ENCODE peak calls at places on chromosomes 7 and 10, in seven cellular contexts. One of them, this sample, is unnamed.

GRCh38 chr10:118062798-118063238 is 16.1 kb upstream of the RAB11FIP2 start:
- DNase-seq in stimulated activated CD8-positive, alpha-beta memory T cell treated with anti-CD3 and anti-CD28 coated beads, Interleukin-2, amount 100 ng/mL, for 1 hour: no peak
- DNase-seq in T follicular helper cell: no peak
- DNase-seq in brain microvascular endothelial cell: no peak
- DNase-seq in HAP-1: no peak
- DNase-seq in globus pallidus: no peak
- DNase-seq in heart right ventricle: no peak
- DNase-seq in this sample: no peak

GRCh38 chr10:81541517-81541916 is 333.5 kb upstream of the NRG3 start:
- DNase-seq in stimulated activated CD8-positive, alpha-beta memory T cell treated with anti-CD3 and anti-CD28 coated beads, Interleukin-2, amount 100 ng/mL, for 1 hour: no peak
- DNase-seq in T follicular helper cell: no peak
- DNase-seq in brain microvascular endothelial cell: no peak
- DNase-seq in HAP-1: no peak
- DNase-seq in globus pallidus: no peak
- DNase-seq in heart right ventricle: no peak
- DNase-seq in this sample: no peak

GRCh38 chr10:10499839-10500238 is 517.8 kb upstream of the CELF2 start:
- DNase-seq in stimulated activated CD8-positive, alpha-beta memory T cell treated with anti-CD3 and anti-CD28 coated beads, Interleukin-2, amount 100 ng/mL, for 1 hour: no peak
- DNase-seq in T follicular helper cell: no peak
- DNase-seq in brain microvascular endothelial cell: peak
- DNase-seq in HAP-1: no peak
- DNase-seq in globus pallidus: no peak
- DNase-seq in heart right ventricle: no peak
- DNase-seq in this sample: peak

GRCh38 chr10:73060173-73060572 is 36.5 kb downstream of the P4HA1 start:
- DNase-seq in stimulated activated CD8-positive, alpha-beta memory T cell treated with anti-CD3 and anti-CD28 coated beads, Interleukin-2, amount 100 ng/mL, for 1 hour: no peak
- DNase-seq in T follicular helper cell: no peak
- DNase-seq in brain microvascular endothelial cell: no peak
- DNase-seq in HAP-1: no peak
- DNase-seq in globus pallidus: no peak
- DNase-seq in heart right ventricle: no peak
- DNase-seq in this sample: no peak

GRCh38 chr7:29131678-29132077 is 14.7 kb downstream of the CPVL start:
- DNase-seq in stimulated activated CD8-positive, alpha-beta memory T cell treated with anti-CD3 and anti-CD28 coated beads, Interleukin-2, amount 100 ng/mL, for 1 hour: no peak
- DNase-seq in T follicular helper cell: no peak
- DNase-seq in brain microvascular endothelial cell: no peak
- DNase-seq in HAP-1: no peak
- DNase-seq in globus pallidus: no peak
- DNase-seq in heart right ventricle: no peak
- DNase-seq in this sample: no peak

GRCh38 chr7:85065888-85066485 is 120.9 kb downstream of the SEMA3D start:
- DNase-seq in stimulated activated CD8-positive, alpha-beta memory T cell treated with anti-CD3 and anti-CD28 coated beads, Interleukin-2, amount 100 ng/mL, for 1 hour: no peak
- DNase-seq in T follicular helper cell: no peak
- DNase-seq in brain microvascular endothelial cell: no peak
- DNase-seq in HAP-1: no peak
- DNase-seq in globus pallidus: no peak
- DNase-seq in heart right ventricle: no peak
- DNase-seq in this sample: no peak

GRCh38 chr7:157021893-157022680 is 11.6 kb upstream of the MNX1 start:
- DNase-seq in stimulated activated CD8-positive, alpha-beta memory T cell treated with anti-CD3 and anti-CD28 coated beads, Interleukin-2, amount 100 ng/mL, for 1 hour: no peak
- DNase-seq in T follicular helper cell: no peak
- DNase-seq in brain microvascular endothelial cell: no peak
- DNase-seq in HAP-1: no peak
- DNase-seq in globus pallidus: no peak
- DNase-seq in heart right ventricle: no peak
- DNase-seq in this sample: no peak

GRCh38 chr10:3779146-3779707 is 5.8 kb downstream of the KLF6 start:
- DNase-seq in stimulated activated CD8-positive, alpha-beta memory T cell treated with anti-CD3 and anti-CD28 coated beads, Interleukin-2, amount 100 ng/mL, for 1 hour: no peak
- DNase-seq in T follicular helper cell: no peak
- DNase-seq in brain microvascular endothelial cell: peak
- DNase-seq in HAP-1: no peak
- DNase-seq in globus pallidus: no peak
- DNase-seq in heart right ventricle: no peak
- DNase-seq in this sample: peak

GRCh38 chr7:143429770-143430698 is 13.2 kb upstream of the TAS2R60 start:
- DNase-seq in stimulated activated CD8-positive, alpha-beta memory T cell treated with anti-CD3 and anti-CD28 coated beads, Interleukin-2, amount 100 ng/mL, for 1 hour: no peak
- DNase-seq in T follicular helper cell: no peak
- DNase-seq in brain microvascular endothelial cell: no peak
- DNase-seq in HAP-1: no peak
- DNase-seq in globus pallidus: no peak
- DNase-seq in heart right ventricle: no peak
- DNase-seq in this sample: no peak

GRCh38 chr10:125953778-125954385 is 57.5 kb downstream of the FANK1 start:
- DNase-seq in stimulated activated CD8-positive, alpha-beta memory T cell treated with anti-CD3 and anti-CD28 coated beads, Interleukin-2, amount 100 ng/mL, for 1 hour: no peak
- DNase-seq in T follicular helper cell: no peak
- DNase-seq in brain microvascular endothelial cell: no peak
- DNase-seq in HAP-1: no peak
- DNase-seq in globus pallidus: no peak
- DNase-seq in heart right ventricle: no peak
- DNase-seq in this sample: no peak

GRCh38 chr10:7952251-7952650 is 102.2 kb upstream of the GATA3 start:
- DNase-seq in stimulated activated CD8-positive, alpha-beta memory T cell treated with anti-CD3 and anti-CD28 coated beads, Interleukin-2, amount 100 ng/mL, for 1 hour: no peak
- DNase-seq in T follicular helper cell: no peak
- DNase-seq in brain microvascular endothelial cell: no peak
- DNase-seq in HAP-1: no peak
- DNase-seq in globus pallidus: no peak
- DNase-seq in heart right ventricle: no peak
- DNase-seq in this sample: no peak

GRCh38 chr7:901388-902154 is 25.2 kb downstream of the GET4 start:
- DNase-seq in stimulated activated CD8-positive, alpha-beta memory T cell treated with anti-CD3 and anti-CD28 coated beads, Interleukin-2, amount 100 ng/mL, for 1 hour: no peak
- DNase-seq in T follicular helper cell: no peak
- DNase-seq in brain microvascular endothelial cell: peak
- DNase-seq in HAP-1: peak
- DNase-seq in globus pallidus: peak
- DNase-seq in heart right ventricle: peak
- DNase-seq in this sample: peak

GRCh38 chr7:150867592-150867991 is 15.3 kb downstream of the AOC1 start:
- DNase-seq in stimulated activated CD8-positive, alpha-beta memory T cell treated with anti-CD3 and anti-CD28 coated beads, Interleukin-2, amount 100 ng/mL, for 1 hour: no peak
- DNase-seq in T follicular helper cell: no peak
- DNase-seq in brain microvascular endothelial cell: no peak
- DNase-seq in HAP-1: no peak
- DNase-seq in globus pallidus: no peak
- DNase-seq in heart right ventricle: no peak
- DNase-seq in this sample: no peak

GRCh38 chr10:43172645-43173044 is 34.4 kb downstream of the CSGALNACT2 start:
- DNase-seq in stimulated activated CD8-positive, alpha-beta memory T cell treated with anti-CD3 and anti-CD28 coated beads, Interleukin-2, amount 100 ng/mL, for 1 hour: no peak
- DNase-seq in T follicular helper cell: no peak
- DNase-seq in brain microvascular endothelial cell: no peak
- DNase-seq in HAP-1: no peak
- DNase-seq in globus pallidus: no peak
- DNase-seq in heart right ventricle: no peak
- DNase-seq in this sample: no peak

GRCh38 chr7:98748090-98748489 is 121.7 kb downstream of the TMEM130 start:
- DNase-seq in stimulated activated CD8-positive, alpha-beta memory T cell treated with anti-CD3 and anti-CD28 coated beads, Interleukin-2, amount 100 ng/mL, for 1 hour: no peak
- DNase-seq in T follicular helper cell: no peak
- DNase-seq in brain microvascular endothelial cell: no peak
- DNase-seq in HAP-1: no peak
- DNase-seq in globus pallidus: no peak
- DNase-seq in heart right ventricle: no peak
- DNase-seq in this sample: no peak

GRCh38 chr10:113111900-113112853 is 162.1 kb downstream of the TCF7L2 start:
- DNase-seq in stimulated activated CD8-positive, alpha-beta memory T cell treated with anti-CD3 and anti-CD28 coated beads, Interleukin-2, amount 100 ng/mL, for 1 hour: no peak
- DNase-seq in T follicular helper cell: no peak
- DNase-seq in brain microvascular endothelial cell: no peak
- DNase-seq in HAP-1: no peak
- DNase-seq in globus pallidus: no peak
- DNase-seq in heart right ventricle: no peak
- DNase-seq in this sample: no peak

GRCh38 chr7:105674200-105675030 is 93.1 kb upstream of the EFCAB10 start:
- DNase-seq in stimulated activated CD8-positive, alpha-beta memory T cell treated with anti-CD3 and anti-CD28 coated beads, Interleukin-2, amount 100 ng/mL, for 1 hour: no peak
- DNase-seq in T follicular helper cell: no peak
- DNase-seq in brain microvascular endothelial cell: no peak
- DNase-seq in HAP-1: no peak
- DNase-seq in globus pallidus: no peak
- DNase-seq in heart right ventricle: no peak
- DNase-seq in this sample: no peak

GRCh38 chr7:330554-331230 is 40.7 kb downstream of the FOXL3 start:
- DNase-seq in stimulated activated CD8-positive, alpha-beta memory T cell treated with anti-CD3 and anti-CD28 coated beads, Interleukin-2, amount 100 ng/mL, for 1 hour: no peak
- DNase-seq in T follicular helper cell: no peak
- DNase-seq in brain microvascular endothelial cell: no peak
- DNase-seq in HAP-1: no peak
- DNase-seq in globus pallidus: peak
- DNase-seq in heart right ventricle: no peak
- DNase-seq in this sample: no peak

GRCh38 chr7:5691536-5692090 is 89.8 kb downstream of the RNF216 start:
- DNase-seq in stimulated activated CD8-positive, alpha-beta memory T cell treated with anti-CD3 and anti-CD28 coated beads, Interleukin-2, amount 100 ng/mL, for 1 hour: no peak
- DNase-seq in T follicular helper cell: no peak
- DNase-seq in brain microvascular endothelial cell: peak
- DNase-seq in HAP-1: no peak
- DNase-seq in globus pallidus: no peak
- DNase-seq in heart right ventricle: no peak
- DNase-seq in this sample: no peak

GRCh38 chr10:131757285-131758058 is 143.3 kb upstream of the PPP2R2D start:
- DNase-seq in stimulated activated CD8-positive, alpha-beta memory T cell treated with anti-CD3 and anti-CD28 coated beads, Interleukin-2, amount 100 ng/mL, for 1 hour: no peak
- DNase-seq in T follicular helper cell: no peak
- DNase-seq in brain microvascular endothelial cell: no peak
- DNase-seq in HAP-1: no peak
- DNase-seq in globus pallidus: no peak
- DNase-seq in heart right ventricle: no peak
- DNase-seq in this sample: no peak